ENCODE peak calls at places on chromosomes 5 and 9, in five cellular contexts. C is epithelial cell of esophagus, Z is body of pancreas, N is Peyer's patch, T is neural progenitor cell. V is an unnamed sample.

GRCh38 chr5:66558562-66558961 is 37.6 kb upstream of the MAST4 start:
- DNase-seq in C (no peak), Z (no peak), N (peak; percentile 38), T (no peak), V (no peak)

GRCh38 chr5:60332244-60333018 is 367.5 kb downstream of the DEPDC1B start:
- DNase-seq in C (peak; percentile 76), Z (no peak), N (no peak), T (no peak), V (no peak)

GRCh38 chr9:115373000-115373709 is 255.2 kb upstream of the TNC start:
- DNase-seq in C (peak; percentile 97), Z (no peak), N (no peak), T (no peak), V (no peak)

GRCh38 chr5:2515180-2515809 is 236.2 kb downstream of the IRX2 start:
- DNase-seq in C (no peak), Z (no peak), N (no peak), T (peak; percentile 56), V (no peak)

GRCh38 chr5:149356391-149356790 is 1.5 kb upstream of the PCYOX1L start:
- DNase-seq in C (peak; percentile 59), Z (no peak), N (no peak), T (no peak), V (no peak)

GRCh38 chr9:37913480-37914153 is 9.7 kb upstream of the SLC25A51 start:
- DNase-seq in C (peak; percentile 81), Z (peak; percentile 83), N (peak; percentile 71), T (peak; percentile 94), V (peak; percentile 82)

GRCh38 chr9:91426123-91426745 is 2.6 kb upstream of the NFIL3 start:
- DNase-seq in C (peak; percentile 75), Z (no peak), N (no peak), T (peak; percentile 27), V (no peak)

GRCh38 chr9:6779417-6780241 is 21.9 kb downstream of the KDM4C start:
- DNase-seq in C (no peak), Z (peak; percentile 15), N (no peak), T (no peak), V (no peak)

GRCh38 chr5:10726913-10727517 is 34.0 kb downstream of the DAP start:
- DNase-seq in C (no peak), Z (no peak), N (peak; percentile 34), T (no peak), V (no peak)

GRCh38 chr9:107127608-107128007 is 155.5 kb upstream of the RAD23B start:
- DNase-seq in C (no peak), Z (no peak), N (no peak), T (no peak), V (no peak)

GRCh38 chr5:78887384-78888118 is 97.6 kb downstream of the ARSB start:
- DNase-seq in C (no peak), Z (no peak), N (peak; percentile 25), T (no peak), V (no peak)

GRCh38 chr5:87094833-87095232 is 172.8 kb upstream of the RASA1 start:
- DNase-seq in C (no peak), Z (no peak), N (no peak), T (no peak), V (no peak)

GRCh38 chr9:129487658-129488483 is 133.0 kb downstream of the C9orf50 start:
- DNase-seq in C (peak; percentile 66), Z (peak; percentile 68), N (no peak), T (peak; percentile 65), V (no peak)

GRCh38 chr9:107786561-107786960 is 297.0 kb upstream of the KLF4 start:
- DNase-seq in C (no peak), Z (no peak), N (no peak), T (no peak), V (no peak)

GRCh38 chr9:2170737-2171136 is 155.6 kb downstream of the SMARCA2 start:
- DNase-seq in C (peak; percentile 98), Z (no peak), N (no peak), T (no peak), V (no peak)

GRCh38 chr5:50969207-50970145 is 303.0 kb downstream of the PARP8 start:
- DNase-seq in C (no peak), Z (peak; percentile 33), N (no peak), T (peak; percentile 62), V (no peak)

GRCh38 chr5:179927834-179928233 is 20.1 kb upstream of the TBC1D9B start:
- DNase-seq in C (peak; percentile 15), Z (no peak), N (no peak), T (no peak), V (no peak)

GRCh38 chr5:142280066-142281011 is 44.5 kb downstream of the SPRY4 start:
- DNase-seq in C (no peak), Z (peak; percentile 28), N (no peak), T (peak; percentile 84), V (no peak)

GRCh38 chr9:132141364-132141947 is 20.4 kb upstream of the NTNG2 start:
- DNase-seq in C (no peak), Z (peak; percentile 57), N (no peak), T (peak; percentile 89), V (no peak)

GRCh38 chr9:33506626-33507370 is 17.3 kb upstream of the ANKRD18B start:
- DNase-seq in C (peak; percentile 87), Z (no peak), N (no peak), T (no peak), V (no peak)

GRCh38 chr9:126397056-126397455 is 70.4 kb downstream of the MVB12B start:
- DNase-seq in C (no peak), Z (no peak), N (peak; percentile 43), T (no peak), V (no peak)

GRCh38 chr9:110131499-110131898 is 76.5 kb downstream of the C9orf152 start:
- DNase-seq in C (peak; percentile 56), Z (no peak), N (no peak), T (peak; percentile 45), V (no peak)

GRCh38 chr9:93509084-93509483 is 55.7 kb upstream of the FAM120AOS start:
- DNase-seq in C (no peak), Z (no peak), N (no peak), T (no peak), V (peak; percentile 43)

GRCh38 chr5:109905906-109906305 is 216.2 kb downstream of the MAN2A1 start:
- DNase-seq in C (peak; percentile 29), Z (no peak), N (no peak), T (peak; percentile 9), V (no peak)

GRCh38 chr9:126791406-126792230 is 13.2 kb upstream of the ZBTB43 start:
- DNase-seq in C (peak; percentile 99), Z (no peak), N (no peak), T (no peak), V (peak; percentile 30)

GRCh38 chr5:32733582-32734340 is 22.6 kb downstream of the NPR3 start:
- DNase-seq in C (no peak), Z (no peak), N (no peak), T (no peak), V (no peak)

DNA sequence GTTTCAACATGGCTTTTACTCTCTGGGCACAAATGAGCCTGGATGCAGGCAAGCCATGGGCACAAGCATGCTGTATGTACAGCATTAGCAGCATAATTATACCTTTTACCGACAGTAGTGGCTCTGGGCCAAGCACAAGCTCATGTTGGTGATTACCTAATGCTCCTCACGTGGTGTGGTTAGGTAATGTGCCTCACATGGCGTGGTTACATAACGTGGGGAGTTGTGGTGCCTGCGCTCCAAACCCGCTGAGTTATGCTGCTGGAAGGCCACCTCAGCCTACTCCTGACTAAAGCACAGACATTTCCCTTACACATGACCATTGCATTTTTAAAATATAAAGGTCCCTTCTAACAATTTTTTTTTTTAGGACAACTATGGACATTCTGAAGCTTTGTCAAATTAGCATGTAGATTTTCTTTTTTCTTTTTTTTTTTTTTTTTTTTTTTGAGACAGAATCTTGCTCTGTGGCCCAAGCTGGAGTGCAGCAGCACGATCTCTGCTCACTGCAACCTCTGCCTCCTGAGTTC is 794.0 kb downstream of the EFNA5 start:
- DNase-seq in C (peak; percentile 32), Z (peak; percentile 35), N (no peak), T (peak; percentile 18), V (no peak)
- H3K4me3 ChIP-seq in C (no peak overlapping the region), Z (no peak overlapping the region), N (no peak overlapping the region), T (no peak overlapping the region), V (no peak overlapping the region)

GRCh38 chr5:40844565-40844964 is 3.4 kb downstream of the CARD6 start:
- DNase-seq in C (no peak), Z (no peak), N (no peak), T (no peak), V (no peak)

GRCh38 chr5:40838076-40838475 is 3.1 kb upstream of the RPL37 start:
- DNase-seq in C (no peak), Z (no peak), N (no peak), T (no peak), V (no peak)

GRCh38 chr5:40841068-40841805 is at the start of gene CARD6:
- DNase-seq in C (peak; percentile 52), Z (no peak), N (no peak), T (no peak), V (no peak)

GRCh38 chr5:40846371-40846770 is 5.2 kb downstream of the CARD6 start:
- DNase-seq in C (no peak), Z (no peak), N (no peak), T (no peak), V (no peak)

GRCh38 chr5:40842351-40842750 is 1.2 kb downstream of the CARD6 start:
- DNase-seq in C (peak; percentile 60), Z (no peak), N (no peak), T (no peak), V (no peak)
- H3K4me3 ChIP-seq in C (peak overlapping the region; percentile 53), Z (no peak overlapping the region), N (peak overlapping the region; percentile 37), T (no peak overlapping the region), V (peak overlapping the region; percentile 57)

DNA sequence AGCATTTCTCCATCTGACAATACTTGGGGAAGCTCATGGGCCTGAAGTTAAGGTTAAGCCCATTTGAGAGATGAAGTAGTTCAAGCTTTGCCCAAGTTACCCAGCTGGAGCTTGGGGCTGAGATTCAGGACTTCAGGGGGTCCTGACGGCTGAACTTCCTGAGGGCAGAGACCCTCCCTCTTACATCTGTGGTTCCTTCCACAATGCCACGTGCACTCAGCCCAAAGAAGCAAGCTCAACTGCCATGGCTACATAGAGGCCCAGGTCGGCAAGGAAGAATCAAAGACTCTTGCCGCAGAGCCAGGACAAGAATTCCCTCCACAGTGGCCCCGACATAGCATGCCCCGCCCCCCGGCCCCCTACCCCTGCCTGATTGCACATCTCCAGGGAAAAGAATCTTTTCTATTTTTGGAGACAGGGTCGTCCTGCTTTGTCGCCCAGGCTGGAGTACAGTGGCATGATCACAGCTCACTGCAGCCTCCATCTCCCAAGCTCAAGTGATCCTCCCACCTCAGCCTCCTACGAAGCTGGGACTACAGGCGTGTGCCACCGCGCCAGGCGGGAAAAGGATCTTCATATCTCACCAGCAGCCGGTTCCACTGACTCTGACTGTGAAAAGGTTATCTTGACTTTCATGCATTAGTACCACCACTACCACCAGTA is 9.2 kb downstream of the PHF19 start:
- DNase-seq in C (no peak), Z (peak; percentile 17), N (no peak), T (no peak), V (no peak)
- H3K4me3 ChIP-seq in C (no peak overlapping the region), Z (no peak overlapping the region), N (peak overlapping the region; percentile 71), T (peak overlapping the region; percentile 56), V (peak overlapping the region; percentile 69)

DNA sequence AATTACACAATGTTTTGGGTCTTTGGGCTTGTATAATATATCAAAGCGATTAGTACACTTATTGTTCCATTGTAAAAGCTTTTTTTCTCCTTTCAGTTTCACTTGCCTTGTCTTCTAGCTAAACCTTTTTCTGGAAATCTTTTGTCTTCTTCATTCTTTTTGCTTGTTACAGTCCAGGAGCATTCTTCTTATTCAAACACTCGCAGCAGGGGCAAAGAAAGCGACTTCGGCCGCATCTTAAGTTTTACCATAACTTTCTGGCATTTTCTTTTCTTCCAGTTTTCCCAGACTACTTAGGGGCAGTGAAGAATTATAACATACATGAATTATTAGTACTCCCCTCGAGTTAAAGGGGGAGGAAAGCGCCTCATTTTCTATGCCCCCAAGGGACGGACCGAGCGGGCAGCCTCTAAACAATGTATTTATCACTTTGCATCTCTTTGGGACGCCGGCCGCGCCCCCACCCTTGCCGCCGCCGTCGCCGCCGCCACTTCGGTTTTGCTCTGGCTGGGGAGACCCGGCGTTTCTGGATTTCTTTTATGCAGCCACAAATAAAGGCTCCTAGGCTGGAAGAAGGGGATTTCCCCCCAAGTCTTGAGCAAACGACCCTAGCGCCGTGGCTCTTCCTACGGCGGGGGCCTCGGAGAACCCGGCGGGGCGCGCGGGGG is 7.5 kb upstream of the NEUROG1 start:
- DNase-seq in C (no peak), Z (no peak), N (no peak), T (peak; percentile 78), V (no peak)
- H3K4me3 ChIP-seq in C (no peak overlapping the region), Z (peak overlapping the region; percentile 0), N (peak overlapping the region; percentile 56), T (peak overlapping the region; percentile 27), V (peak overlapping the region; percentile 43)

V was measured in upper lobe of right lung.